ENCODE peak calls at places on chromosomes 12 and 14, in four cellular contexts. Z is mesothelial cell of epicardium, I is GM13976, R is AG09309. X is an unnamed sample.

GRCh38 chr14:91280129-91280528 is 35.6 kb upstream of the GPR68 start:
- DNase-seq in Z (no peak), I (no peak), R (no peak), X (no peak)

GRCh38 chr12:100733817-100734593 is 60.6 kb upstream of the ANO4 start:
- DNase-seq in Z (no peak), I (no peak), R (no peak), X (no peak)

GRCh38 chr12:28318273-28318672 is 128.0 kb downstream of the CCDC91 start:
- DNase-seq in Z (no peak), I (no peak), R (no peak), X (no peak)

GRCh38 chr12:57008113-57008687 is 1.9 kb upstream of the ZBTB39 start:
- DNase-seq in Z (no peak), I (peak; percentile 66), R (peak; percentile 50), X (no peak)

GRCh38 chr14:93049295-93049694 is 66.4 kb downstream of the ITPK1 start:
- DNase-seq in Z (no peak), I (no peak), R (no peak), X (no peak)

GRCh38 chr12:12976366-12976765 is 23.7 kb downstream of the HEBP1 start:
- DNase-seq in Z (no peak), I (no peak), R (peak; percentile 93), X (no peak)

GRCh38 chr12:100356646-100357223 is at the start of gene SLC17A8:
- DNase-seq in Z (peak; percentile 42), I (no peak), R (no peak), X (no peak)

GRCh38 chr12:3473171-3473570 is 17.8 kb upstream of the PRMT8 start:
- DNase-seq in Z (no peak), I (no peak), R (no peak), X (no peak)

GRCh38 chr12:114680498-114681148 is 3.4 kb downstream of the TBX3 start:
- DNase-seq in Z (no peak), I (no peak), R (no peak), X (no peak)

GRCh38 chr14:94532462-94532861 is 23.2 kb upstream of the SERPINA12 start:
- DNase-seq in Z (no peak), I (no peak), R (no peak), X (no peak)

DNA sequence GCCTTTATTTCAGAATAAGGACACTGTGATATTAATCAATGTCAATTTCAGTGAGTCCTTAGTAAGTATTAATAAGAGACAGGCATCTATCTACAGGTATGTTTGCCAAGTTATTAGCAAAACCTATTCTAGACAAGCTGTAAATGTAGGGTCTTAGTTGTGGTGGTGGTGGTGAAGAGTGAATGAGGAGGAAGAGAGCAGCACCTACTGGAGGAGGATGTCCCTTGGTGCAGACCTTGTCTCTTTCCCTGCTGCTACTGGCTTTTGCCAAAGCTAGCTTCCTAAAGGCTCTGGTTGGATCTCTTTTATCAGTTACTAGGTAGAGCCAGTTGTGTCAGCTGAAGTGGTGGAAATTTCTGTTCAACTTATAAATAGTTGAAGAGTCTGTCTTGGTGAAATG is 304.8 kb upstream of the ATP2B1 start:
- DNase-seq in Z (no peak), I (no peak), R (no peak), X (no peak)
- TF ChIP-seq CTCF in Z (no peak), I (peak; percentile 36), R (peak; percentile 40), X (no peak)

DNA sequence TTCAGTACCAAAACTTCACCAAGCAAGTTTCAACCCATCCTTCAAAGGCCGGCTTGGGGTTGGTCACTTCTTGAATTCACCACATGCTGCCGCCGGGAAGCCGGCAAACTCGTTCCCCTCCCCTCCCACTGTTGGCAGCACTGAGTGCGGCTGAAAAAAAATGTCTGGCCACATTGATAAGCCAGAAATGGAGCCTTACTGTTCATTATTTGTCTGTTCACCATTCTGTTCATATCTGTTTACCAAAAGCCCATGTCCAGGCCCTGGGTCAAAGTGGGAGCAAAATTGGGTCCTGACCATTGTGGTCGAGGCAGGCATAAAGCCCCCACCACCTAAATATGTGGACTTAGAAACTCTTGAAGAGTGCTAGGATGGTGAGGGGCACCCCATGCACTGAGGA is 7.3 kb upstream of the HSP90AA1 start:
- DNase-seq in Z (no peak), I (no peak), R (no peak), X (no peak)
- TF ChIP-seq CTCF in Z (no peak), I (no peak), R (no peak), X (no peak)

DNA sequence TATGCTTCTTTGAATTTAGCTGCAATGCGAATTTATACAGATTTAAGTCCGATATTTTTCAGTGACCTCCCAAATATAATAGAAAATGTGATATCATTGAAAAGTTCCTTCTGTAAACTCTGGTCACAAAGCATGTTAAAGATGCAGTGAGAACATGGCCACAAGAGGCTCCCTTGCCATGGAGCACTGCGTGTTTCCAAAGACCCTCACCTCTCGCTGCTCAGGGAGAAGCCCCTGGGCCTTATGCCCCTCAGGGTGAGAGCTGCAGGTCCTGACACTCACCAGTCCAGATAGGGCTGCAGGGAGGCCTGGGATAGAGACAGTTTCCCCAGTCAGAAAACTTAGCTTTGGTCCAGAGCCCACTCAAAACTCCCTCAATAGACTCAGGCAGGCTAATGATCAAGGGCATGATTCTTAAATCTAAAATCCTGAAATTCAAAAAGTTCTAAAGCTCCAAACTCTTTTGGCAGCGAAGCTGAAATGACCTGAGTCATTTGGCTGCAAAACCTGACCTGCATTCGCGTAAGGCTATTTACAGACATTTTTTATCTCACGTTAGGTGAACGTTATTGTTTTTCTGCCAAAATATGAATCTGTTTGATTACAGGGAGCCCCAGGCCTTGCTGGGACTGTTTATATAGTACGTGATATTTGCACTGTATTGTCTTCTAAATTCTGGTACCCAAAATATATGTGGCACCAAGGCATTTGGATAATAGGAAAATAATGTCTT is 67.8 kb downstream of the CAPZA3 start:
- DNase-seq in Z (no peak), I (no peak), R (no peak), X (no peak)
- TF ChIP-seq CTCF in Z (no peak), I (no peak), R (no peak), X (no peak)

GRCh38 chr12:19893514-19893913 is 454.2 kb downstream of the AEBP2 start:
- DNase-seq in Z (no peak), I (peak; percentile 26), R (no peak), X (no peak)
- TF ChIP-seq CTCF in Z (no peak), I (no peak), R (peak; percentile 55), X (no peak)

DNA sequence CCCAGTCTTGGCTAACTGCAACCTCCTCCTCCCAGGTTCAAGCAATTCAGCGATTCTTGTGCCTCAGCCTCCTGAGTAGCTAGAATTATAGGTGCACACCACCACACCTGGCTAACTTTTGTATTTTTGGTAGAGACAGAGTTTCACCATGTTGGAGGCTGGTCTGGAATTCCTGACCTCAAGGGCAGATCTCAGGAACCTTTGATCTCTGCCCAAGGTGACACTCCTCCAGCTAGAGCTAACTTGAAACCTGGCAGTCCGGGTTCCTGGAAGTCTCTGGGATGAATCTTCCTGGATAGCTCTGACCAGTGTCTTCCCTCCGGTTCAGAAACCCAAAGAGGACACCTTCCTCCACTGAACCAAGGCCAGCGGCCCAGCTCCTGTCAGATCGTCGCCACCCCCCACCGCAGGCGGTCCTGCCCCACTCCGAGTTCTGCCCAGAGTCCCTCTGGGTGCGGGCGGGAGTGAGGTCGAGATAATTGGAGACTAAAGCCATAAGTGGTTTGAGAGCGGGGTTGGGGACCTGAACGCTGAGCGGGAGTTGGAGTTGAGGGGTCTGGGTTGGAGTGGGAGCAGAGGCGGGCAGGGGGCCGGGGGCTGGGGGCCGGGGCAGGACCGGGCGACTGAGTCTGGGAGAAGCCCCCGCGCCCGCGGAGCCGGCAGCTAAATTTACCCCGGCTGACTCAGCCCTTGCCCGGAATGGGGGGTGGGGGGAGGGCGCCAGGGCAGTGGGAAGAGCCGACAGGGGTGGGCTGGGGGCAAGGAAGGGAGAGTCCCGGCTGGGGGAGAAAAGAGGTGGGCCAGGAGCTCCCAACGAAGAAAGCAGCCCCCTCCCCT is 4.7 kb downstream of the DDN start:
- DNase-seq in Z (no peak), I (no peak), R (no peak), X (no peak)
- TF ChIP-seq CTCF in Z (no peak), I (no peak), R (no peak), X (no peak)

DNA sequence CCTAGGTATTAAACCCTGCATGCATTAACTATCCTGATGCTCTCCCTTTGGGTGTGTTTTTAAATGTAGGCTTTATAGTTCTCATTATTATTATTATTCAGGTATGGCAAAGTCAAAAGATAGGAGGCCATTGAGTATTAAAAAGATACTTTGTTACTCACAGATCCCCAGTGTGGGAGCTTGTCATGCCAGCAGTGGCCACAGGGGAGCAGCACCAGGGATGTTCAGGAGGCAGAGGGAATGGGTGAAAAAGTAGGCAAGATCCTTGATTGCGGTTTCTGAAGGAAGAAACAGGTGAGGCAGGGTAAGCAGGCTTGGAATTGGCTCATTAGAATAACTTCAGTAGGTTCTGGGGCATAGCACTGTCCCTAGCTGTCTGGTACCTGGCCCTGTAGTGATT is 382.2 kb downstream of the MED13L start:
- DNase-seq in Z (no peak), I (no peak), R (no peak), X (no peak)
- TF ChIP-seq CTCF in Z (peak; percentile 22), I (peak; percentile 6), R (peak; percentile 41), X (no peak)

DNA sequence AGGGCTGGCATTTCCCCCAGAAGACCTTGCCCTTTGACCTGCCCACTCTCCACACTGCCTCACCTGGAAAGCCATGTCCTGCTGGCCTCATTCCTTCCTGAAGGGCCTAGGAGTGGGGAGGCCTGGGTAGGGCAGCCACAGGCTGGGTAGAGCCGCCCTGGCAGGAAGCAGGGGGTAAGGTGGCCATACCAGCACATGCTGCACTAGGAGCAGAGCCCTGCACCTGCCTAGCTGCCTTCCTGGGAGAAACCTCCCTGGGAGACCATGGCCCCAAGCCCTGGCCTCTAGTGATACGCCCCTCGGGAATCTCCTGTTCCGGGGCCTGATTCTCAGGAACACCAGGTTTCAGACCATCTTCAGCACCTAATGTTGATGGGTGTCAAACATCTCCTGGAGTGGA is 65.8 kb downstream of the TSPAN11 start:
- DNase-seq in Z (no peak), I (no peak), R (no peak), X (no peak)
- TF ChIP-seq CTCF in Z (no peak), I (no peak), R (no peak), X (no peak)

DNA sequence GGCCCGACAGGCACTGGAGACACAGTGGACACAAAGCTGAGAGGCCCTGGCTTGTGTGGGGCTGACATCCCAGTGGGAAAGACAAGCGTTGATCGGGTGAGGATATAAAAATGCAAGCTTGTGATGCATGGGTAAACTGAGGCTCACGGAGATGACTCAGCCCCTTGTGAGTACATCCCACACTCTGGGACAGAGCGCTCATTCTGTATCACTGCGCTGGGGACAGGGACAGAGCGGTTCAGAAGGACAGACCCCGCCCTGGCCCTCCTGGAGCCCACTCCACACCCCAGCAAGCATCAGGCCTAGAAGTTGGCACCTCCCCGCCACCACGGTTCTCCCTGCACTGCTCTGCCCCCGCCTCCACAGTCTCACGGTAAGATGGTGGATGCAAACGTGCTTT is 156.3 kb downstream of the PIWIL1 start:
- DNase-seq in Z (no peak), I (no peak), R (no peak), X (no peak)
- TF ChIP-seq CTCF in Z (no peak), I (no peak), R (no peak), X (no peak)

GRCh38 chr14:89343356-89343755 is 73.7 kb downstream of the FOXN3 start:
- DNase-seq in Z (no peak), I (no peak), R (no peak), X (no peak)

GRCh38 chr14:89340200-89340667 is 76.8 kb downstream of the FOXN3 start:
- DNase-seq in Z (no peak), I (no peak), R (peak; percentile 43), X (no peak)

GRCh38 chr14:89340782-89341181 is 76.3 kb downstream of the FOXN3 start:
- DNase-seq in Z (no peak), I (no peak), R (no peak), X (no peak)

GRCh38 chr14:89339579-89339978 is 77.5 kb downstream of the FOXN3 start:
- DNase-seq in Z (no peak), I (no peak), R (no peak), X (no peak)

GRCh38 chr14:89342049-89342448 is 75.0 kb downstream of the FOXN3 start:
- DNase-seq in Z (no peak), I (no peak), R (no peak), X (no peak)
- TF ChIP-seq CTCF in Z (no peak), I (no peak), R (no peak), X (no peak)